ENCODE peak calls at places on chromosomes 12 and 14, in four cellular contexts. D, Q, W and J are unnamed samples.

GRCh38 chr12:48934312-48934706 is 9.0 kb upstream of the FKBP11 start:
- DNase-seq in D (no peak), Q (no peak), W (no peak), J (no peak)

GRCh38 chr12:85573635-85574214 is 262.5 kb downstream of the RASSF9 start:
- DNase-seq in D (no peak), Q (no peak), W (no peak), J (no peak)

GRCh38 chr12:89334770-89335169 is 17.5 kb downstream of the DUSP6 start:
- DNase-seq in D (no peak), Q (no peak), W (no peak), J (no peak)

GRCh38 chr12:26845984-26846383 is 13.0 kb upstream of the ITPR2 start:
- DNase-seq in D (no peak), Q (no peak), W (no peak), J (peak)

GRCh38 chr14:24224618-24225071 is 7.5 kb downstream of the NEDD8 start:
- DNase-seq in D (no peak), Q (no peak), W (no peak), J (no peak)

GRCh38 chr14:81205639-81206038 is 15.1 kb downstream of the GTF2A1 start:
- DNase-seq in D (no peak), Q (no peak), W (no peak), J (no peak)

GRCh38 chr12:105522166-105522825 is 191.8 kb downstream of the C12orf75 start:
- DNase-seq in D (no peak), Q (no peak), W (no peak), J (no peak)

GRCh38 chr12:75444444-75445136 is 36.0 kb upstream of the GLIPR1 start:
- DNase-seq in D (no peak), Q (no peak), W (no peak), J (no peak)

GRCh38 chr14:29039171-29039570 is 272.6 kb downstream of the FOXG1 start:
- DNase-seq in D (no peak), Q (no peak), W (no peak), J (no peak)

GRCh38 chr12:117872521-117873169 is 96.1 kb downstream of the KSR2 start:
- DNase-seq in D (no peak), Q (peak), W (peak), J (no peak)

GRCh38 chr14:101215266-101215665 is 311.7 kb upstream of the RTL1 start:
- DNase-seq in D (no peak), Q (no peak), W (no peak), J (no peak)

GRCh38 chr12:78407722-78408121 is 456.9 kb upstream of the SYT1 start:
- DNase-seq in D (no peak), Q (no peak), W (no peak), J (no peak)

GRCh38 chr12:110316861-110317260 is 35.8 kb downstream of the ATP2A2 start:
- DNase-seq in D (no peak), Q (no peak), W (no peak), J (no peak)

GRCh38 chr12:99232324-99232723 is 415.2 kb upstream of the GARIN6 start:
- DNase-seq in D (no peak), Q (no peak), W (no peak), J (no peak)

GRCh38 chr14:92297818-92298595 is 25.0 kb upstream of the SLC24A4 start:
- DNase-seq in D (no peak), Q (no peak), W (no peak), J (no peak)

GRCh38 chr12:100871335-100871734 is 76.8 kb downstream of the ANO4 start:
- DNase-seq in D (no peak), Q (no peak), W (no peak), J (no peak)

GRCh38 chr14:96445844-96446710 is 54.1 kb downstream of the AK7 start:
- DNase-seq in D (no peak), Q (no peak), W (no peak), J (no peak)

GRCh38 chr12:99386907-99387306 is 260.6 kb upstream of the GARIN6 start:
- DNase-seq in D (peak), Q (peak), W (no peak), J (peak)

GRCh38 chr12:65965358-65965757 is 141.1 kb downstream of the HMGA2 start:
- DNase-seq in D (no peak), Q (no peak), W (no peak), J (no peak)

GRCh38 chr14:51869426-51870113 is 9.2 kb downstream of the GNG2 start:
- DNase-seq in D (no peak), Q (no peak), W (no peak), J (no peak)

GRCh38 chr12:49126852-49127763 is 4.1 kb downstream of the TUBA1B start:
- DNase-seq in D (no peak), Q (no peak), W (no peak), J (no peak)

GRCh38 chr14:79375336-79375735 is 836.0 kb downstream of the DIO2 start:
- DNase-seq in D (no peak), Q (peak), W (no peak), J (no peak)

GRCh38 chr12:104182144-104182543 is 33.4 kb upstream of the TXNRD1 start:
- DNase-seq in D (no peak), Q (no peak), W (no peak), J (no peak)

GRCh38 chr14:100067481-100067880 is 2.3 kb downstream of the EVL start:
- DNase-seq in D (no peak), Q (no peak), W (no peak), J (peak)

GRCh38 chr14:103453791-103454190 is 68.6 kb downstream of the MARK3 start:
- DNase-seq in D (no peak), Q (no peak), W (no peak), J (no peak)

GRCh38 chr12:74890237-74890599 is 319.4 kb downstream of the KCNC2 start:
- DNase-seq in D (peak), Q (no peak), W (no peak), J (no peak)

GRCh38 chr12:123713398-123714301 is 1.5 kb downstream of the ATP6V0A2 start:
- DNase-seq in D (no peak), Q (no peak), W (no peak), J (peak)

GRCh38 chr14:103889313-103890051 is 38.8 kb upstream of the TDRD9 start:
- DNase-seq in D (peak), Q (no peak), W (no peak), J (no peak)

GRCh38 chr12:106130474-106131113 is 8.2 kb downstream of the NUAK1 start:
- DNase-seq in D (no peak), Q (no peak), W (no peak), J (no peak)

GRCh38 chr14:23681337-23681736 is 45.2 kb downstream of the DHRS2 start:
- DNase-seq in D (no peak), Q (no peak), W (no peak), J (no peak)

GRCh38 chr14:69346710-69347109 is 51.4 kb downstream of the ERH start:
- DNase-seq in D (peak), Q (no peak), W (no peak), J (no peak)

GRCh38 chr14:22900088-22900799 is 17.2 kb downstream of the REM2 start:
- DNase-seq in D (peak), Q (peak), W (peak), J (peak)

GRCh38 chr12:101637936-101638335 is 43.2 kb downstream of the MYBPC1 start:
- DNase-seq in D (no peak), Q (no peak), W (no peak), J (no peak)

GRCh38 chr12:48163150-48163747 is 5.9 kb upstream of the ASB8 start:
- DNase-seq in D (no peak), Q (no peak), W (no peak), J (no peak)

GRCh38 chr14:32364941-32365340 is 35.8 kb downstream of the AKAP6 start:
- DNase-seq in D (no peak), Q (no peak), W (no peak), J (no peak)